ENCODE peak calls at places on chromosome 9, in five cellular contexts. Q, V, F, G and I are unnamed samples.

GRCh38 chr9:26955222-26955903 is 849 bp upstream of the IFT74 start:
- DNase-seq in Q (no peak), V (no peak), F (no peak), G (no peak), I (no peak)

GRCh38 chr9:1469996-1470395 is 419.8 kb downstream of the DMRT2 start:
- DNase-seq in Q (no peak), V (no peak), F (no peak), G (no peak), I (no peak)

GRCh38 chr9:36258989-36259315 is 704 bp upstream of the GNE start:
- DNase-seq in Q (no peak), V (peak), F (no peak), G (no peak), I (no peak)

GRCh38 chr9:105264380-105264779 is 19.9 kb downstream of the SLC44A1 start:
- DNase-seq in Q (no peak), V (no peak), F (no peak), G (no peak), I (no peak)

GRCh38 chr9:34072410-34072809 is 23.7 kb upstream of the UBAP2 start:
- DNase-seq in Q (no peak), V (no peak), F (no peak), G (no peak), I (no peak)

GRCh38 chr9:37295796-37296195 is 126.7 kb upstream of the GRHPR start:
- DNase-seq in Q (no peak), V (peak), F (no peak), G (no peak), I (no peak)

GRCh38 chr9:99948896-99949295 is 42.4 kb downstream of the STX17 start:
- DNase-seq in Q (no peak), V (no peak), F (peak), G (peak), I (no peak)

GRCh38 chr9:114852050-114852594 is 46.3 kb upstream of the TNFSF15 start:
- DNase-seq in Q (no peak), V (no peak), F (no peak), G (no peak), I (no peak)